ENCODE peak calls at places on chromosome 22, in five cellular contexts. Q is lung, N is AG04449, D is right lobe of liver, I is OCI-LY7. S is an unnamed sample.

GRCh38 chr22:50192825-50193204 is 7.1 kb downstream of the TRABD start:
- DNase-seq in I (peak; percentile 60), D (no peak), N (no peak), Q (no peak), S (no peak)

GRCh38 chr22:49204599-49205214 is 623.0 kb downstream of the BRD1 start:
- DNase-seq in I (no peak), D (peak; percentile 33), N (no peak), Q (no peak), S (no peak)

GRCh38 chr22:31852691-31853370 is 91.5 kb upstream of the YWHAH start:
- DNase-seq in I (no peak), D (no peak), N (no peak), Q (no peak), S (no peak)

GRCh38 chr22:45125198-45125597 is 38.5 kb upstream of the NUP50 start:
- DNase-seq in I (no peak), Q (no peak), D (no peak), N (peak; percentile 85), S (no peak)

GRCh38 chr22:16936625-16937024 is 71.4 kb downstream of the GAB4 start:
- DNase-seq in D (no peak), Q (peak; percentile 13), N (no peak), I (no peak), S (no peak)

GRCh38 chr22:45534339-45535192 is 31.9 kb downstream of the FBLN1 start:
- DNase-seq in Q (no peak), I (no peak), N (no peak), D (no peak), S (no peak)

GRCh38 chr22:48874956-48875355 is 952.7 kb downstream of the BRD1 start:
- DNase-seq in D (no peak), N (no peak), I (no peak), Q (no peak), S (no peak)

GRCh38 chr22:24109649-24110048 is 71.6 kb upstream of the SUSD2 start:
- DNase-seq in N (no peak), I (no peak), Q (no peak), D (no peak), S (no peak)

GRCh38 chr22:24051568-24051967 is 40.5 kb downstream of the CABIN1 start:
- DNase-seq in I (no peak), Q (no peak), D (no peak), N (no peak), S (no peak)

GRCh38 chr22:38704568-38705234 is 1.0 kb upstream of the GTPBP1 start:
- DNase-seq in I (peak; percentile 20), N (no peak), Q (no peak), D (no peak), S (no peak)

GRCh38 chr22:38706101-38706884 is 549 bp downstream of the GTPBP1 start:
- DNase-seq in D (peak; percentile 77), I (peak; percentile 20), N (no peak), Q (peak; percentile 57), S (no peak)

GRCh38 chr22:38706885-38707180 is 1.1 kb downstream of the GTPBP1 start:
- DNase-seq in Q (no peak), D (no peak), I (no peak), N (no peak), S (no peak)

GRCh38 chr22:38707346-38707745 is 1.6 kb downstream of the GTPBP1 start:
- DNase-seq in N (no peak), D (no peak), Q (no peak), I (no peak), S (no peak)

DNA sequence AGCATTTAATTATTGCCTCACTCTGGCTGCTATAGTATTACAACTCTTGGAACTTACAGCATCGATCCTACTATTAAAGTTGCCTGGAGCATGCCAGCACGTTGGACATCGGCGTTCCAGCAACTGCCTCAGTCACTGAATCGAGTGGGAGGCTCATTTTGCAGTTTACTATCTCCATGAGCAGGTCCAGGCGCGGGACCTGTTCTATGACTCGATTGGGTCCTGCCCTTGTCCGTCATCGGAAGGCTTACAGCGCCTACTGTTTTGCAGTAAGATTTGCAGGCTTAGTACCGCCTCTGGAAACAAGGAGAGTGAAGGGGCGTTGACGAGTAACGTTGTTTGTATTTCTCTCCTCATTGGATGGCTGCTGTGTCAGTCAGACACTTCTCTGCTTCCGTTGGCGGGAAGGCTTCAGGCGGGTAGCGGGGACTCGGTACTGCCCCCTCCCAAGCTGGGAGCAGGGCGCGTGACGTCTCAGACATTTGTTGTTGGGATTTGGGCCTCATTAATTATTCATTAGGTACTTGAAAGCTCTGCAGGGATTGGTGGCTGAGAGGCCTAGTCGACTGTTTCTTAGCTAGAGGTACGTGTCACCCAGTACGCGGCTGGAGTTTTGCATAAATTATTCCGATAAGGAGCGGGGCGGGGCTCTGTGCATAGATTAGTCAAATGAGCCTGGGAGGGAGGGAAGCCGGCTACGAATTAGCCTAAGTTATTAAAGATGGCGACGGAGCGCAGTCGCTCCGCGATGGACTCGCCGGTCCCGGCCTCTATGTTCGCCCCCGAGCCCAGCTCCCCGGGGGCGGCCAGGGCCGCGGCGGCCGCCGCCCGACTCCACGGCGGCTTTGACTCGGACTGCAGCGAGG is at the start of gene GTPBP1:
- DNase-seq in Q (peak; percentile 99), D (peak; percentile 99), I (peak; percentile 100), N (peak; percentile 100), S (peak; percentile 95)
- H3K4me3 ChIP-seq in Q (peak within 1 kb of the TSS; percentile 84), D (peak within 1 kb of the TSS; percentile 76), I (peak within 1 kb of the TSS; percentile 97), N (peak within 1 kb of the TSS; percentile 88), S (peak within 1 kb of the TSS; percentile 92)

GRCh38 chr22:37043828-37044538 is 7.6 kb upstream of the KCTD17 start:
- DNase-seq in I (peak; percentile 83), Q (peak; percentile 81), N (no peak), D (peak; percentile 91), S (peak; percentile 45)
- H3K4me3 ChIP-seq in I (no peak overlapping the region), Q (no peak overlapping the region), N (no peak overlapping the region), D (no peak overlapping the region), S (no peak overlapping the region)

GRCh38 chr22:30804626-30805025 is 110.0 kb downstream of the OSBP2 start:
- DNase-seq in D (no peak), N (no peak), I (no peak), Q (no peak), S (no peak)

GRCh38 chr22:30803679-30804078 is 109.0 kb downstream of the OSBP2 start:
- DNase-seq in D (no peak), Q (no peak), N (no peak), I (no peak), S (no peak)

GRCh38 chr22:30806391-30806861 is 111.8 kb downstream of the OSBP2 start:
- DNase-seq in N (no peak), D (no peak), Q (no peak), I (no peak), S (no peak)

GRCh38 chr22:30801695-30802094 is 107.0 kb downstream of the OSBP2 start:
- DNase-seq in Q (no peak), D (no peak), I (no peak), N (no peak), S (no peak)

DNA sequence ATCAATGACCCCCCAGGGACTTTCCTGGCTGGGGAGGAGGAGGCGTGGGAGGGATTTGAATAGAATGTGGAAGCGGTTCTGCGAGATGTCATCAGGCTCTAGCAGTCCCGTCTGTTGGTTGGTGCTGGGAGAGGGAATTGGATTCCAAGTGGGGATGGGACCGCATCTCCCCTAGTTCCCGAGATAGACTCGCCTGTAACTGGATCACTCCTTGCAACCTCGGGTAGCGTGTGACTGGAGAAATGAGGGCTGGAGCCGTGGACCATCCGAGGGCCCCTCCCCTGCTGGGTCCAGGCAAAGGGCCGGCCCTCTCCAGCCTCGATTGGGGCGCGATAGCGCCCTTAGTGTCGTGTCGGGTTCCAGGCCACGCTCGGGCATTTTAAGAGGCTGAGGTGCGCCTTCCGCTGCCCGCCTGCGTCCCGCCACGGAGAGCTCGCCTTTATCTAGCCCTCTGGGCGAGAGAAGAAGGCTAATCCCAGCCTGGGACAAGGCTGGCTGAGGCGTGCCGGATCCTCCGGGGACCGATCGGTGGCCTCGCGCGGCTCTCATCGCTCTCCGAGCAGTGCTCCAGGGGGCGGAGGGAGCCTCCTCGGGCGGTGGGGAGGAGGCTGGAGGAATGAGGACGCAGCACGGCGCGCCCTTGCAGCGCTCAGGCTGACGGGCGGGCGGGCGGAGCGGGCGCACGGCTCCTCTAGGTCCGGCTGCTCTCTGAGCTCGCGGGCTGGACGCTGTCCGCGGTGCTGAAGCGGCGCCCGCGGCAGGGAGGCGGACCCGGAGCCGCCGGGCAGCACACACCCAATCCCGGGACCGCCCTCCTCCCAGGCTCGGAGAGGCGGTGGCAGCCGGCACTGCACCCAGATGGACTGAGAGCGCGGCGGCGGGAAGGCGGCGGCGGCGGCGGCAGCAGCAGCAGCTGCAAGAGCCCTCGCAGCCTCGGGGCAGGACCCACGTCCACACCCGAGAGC is 107.8 kb downstream of the OSBP2 start:
- DNase-seq in Q (peak; percentile 78), D (peak; percentile 89), I (no peak), N (peak; percentile 24), S (peak; percentile 79)
- H3K4me3 ChIP-seq in Q (no peak overlapping the region), D (no peak overlapping the region), I (no peak overlapping the region), N (peak overlapping the region; percentile 40), S (no peak overlapping the region)

DNA sequence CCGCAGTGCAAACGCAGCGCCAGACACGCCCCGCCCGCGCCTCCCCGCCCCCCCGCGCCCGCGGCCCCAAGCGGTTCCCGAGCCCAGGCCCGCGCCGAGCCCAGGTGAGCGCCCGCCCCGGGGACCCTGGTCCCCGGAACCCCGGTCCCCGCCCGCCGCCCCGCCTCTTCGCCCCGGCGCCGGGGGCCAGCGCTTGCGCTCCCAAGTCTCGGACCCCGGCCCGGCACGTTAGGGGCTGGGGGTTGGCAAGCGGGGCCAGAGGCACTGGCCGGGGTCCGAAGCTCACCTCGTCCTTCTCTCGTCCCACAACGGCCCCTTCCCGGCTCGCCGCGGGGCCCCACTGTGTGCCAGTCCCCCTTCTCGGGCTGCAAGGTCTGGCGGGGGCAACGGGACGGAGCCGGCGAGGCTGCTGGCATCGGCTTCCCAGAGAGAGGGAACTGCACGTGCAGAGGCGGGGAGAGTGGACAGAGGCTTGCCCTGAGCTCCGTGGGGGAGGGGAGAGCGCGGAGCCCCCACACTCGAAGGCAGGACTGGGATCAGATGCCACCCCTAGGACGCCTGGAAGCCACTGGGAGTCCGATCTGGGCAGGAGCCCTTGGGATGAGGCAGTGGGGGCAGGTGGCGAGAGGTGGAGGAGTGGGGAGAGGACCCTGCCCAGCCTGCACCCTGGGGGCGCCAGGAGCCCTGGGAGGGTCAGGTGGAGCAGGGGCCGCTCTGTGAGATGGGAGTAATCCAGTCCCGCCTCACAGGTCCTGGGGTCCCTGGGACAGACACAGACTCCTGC is 1.8 kb upstream of the AIFM3 start:
- DNase-seq in Q (no peak), I (no peak), N (no peak), D (peak; percentile 52), S (no peak)
- H3K4me3 ChIP-seq in Q (no peak overlapping the region), I (no peak overlapping the region), N (peak overlapping the region; percentile 9), D (no peak overlapping the region), S (no peak overlapping the region)

GRCh38 chr22:20243545-20244249 is 24.4 kb downstream of the RTN4R start:
- DNase-seq in Q (peak; percentile 78), I (peak; percentile 44), D (no peak), N (peak; percentile 16), S (no peak)
- H3K4me3 ChIP-seq in Q (no peak overlapping the region), I (no peak overlapping the region), D (no peak overlapping the region), N (no peak overlapping the region), S (no peak overlapping the region)

GRCh38 chr22:22941831-22942510 is 54.4 kb downstream of the IGLL5 start:
- DNase-seq in I (peak; percentile 53), D (peak; percentile 45), N (no peak), Q (no peak), S (no peak)

GRCh38 chr22:22937894-22938480 is 50.4 kb downstream of the IGLL5 start:
- DNase-seq in N (no peak), I (no peak), Q (no peak), D (no peak), S (no peak)

GRCh38 chr22:22938672-22939536 is 51.3 kb downstream of the IGLL5 start:
- DNase-seq in N (no peak), I (no peak), D (no peak), Q (no peak), S (no peak)

GRCh38 chr22:22940961-22941605 is 53.5 kb downstream of the IGLL5 start:
- DNase-seq in Q (no peak), N (no peak), D (no peak), I (no peak), S (no peak)

GRCh38 chr22:22939537-22940368 is 52.1 kb downstream of the IGLL5 start:
- DNase-seq in I (peak; percentile 89), Q (no peak), D (no peak), N (no peak), S (no peak)
- H3K4me3 ChIP-seq in I (peak overlapping the region; percentile 6), Q (no peak overlapping the region), D (no peak overlapping the region), N (no peak overlapping the region), S (no peak overlapping the region)